ENCODE peak calls at places on chromosomes 11 and 22, in five cellular contexts. C, T, F, N and W are unnamed samples.

GRCh38 chr22:44538071-44538470 is 40.0 kb upstream of the RTL6 start:
- DNase-seq in C (no peak), F (no peak), N (no peak), T (no peak), W (no peak)

GRCh38 chr11:114832532-114833125 is 154.3 kb downstream of the NXPE2 start:
- DNase-seq in T (no peak), C (no peak), F (no peak), N (no peak), W (no peak)

GRCh38 chr22:45083659-45084305 is 74.0 kb upstream of the PHF21B start:
- DNase-seq in C (peak), T (no peak), N (no peak), F (no peak), W (no peak)

GRCh38 chr11:94639901-94640721 is 72.9 kb downstream of the PIWIL4 start:
- DNase-seq in C (no peak), N (no peak), T (no peak), F (no peak), W (no peak)

GRCh38 chr11:9280655-9281301 is 15.6 kb upstream of the DENND5A start:
- DNase-seq in F (peak), N (no peak), C (peak), T (no peak), W (no peak)

GRCh38 chr11:47051217-47051616 is 114.7 kb downstream of the CSTPP1 start:
- DNase-seq in F (no peak), N (no peak), C (peak), T (no peak), W (no peak)

GRCh38 chr11:12150831-12151382 is 40.5 kb downstream of the MICAL2 start:
- DNase-seq in F (no peak), T (no peak), C (peak), N (no peak), W (no peak)

GRCh38 chr11:94880216-94880615 is 93.1 kb downstream of the CWC15 start:
- DNase-seq in F (no peak), C (no peak), N (no peak), T (no peak), W (no peak)

GRCh38 chr11:4393209-4394196 is at the start of gene TRIM21:
- DNase-seq in C (peak), N (peak), F (peak), T (peak), W (peak)

GRCh38 chr22:42434283-42434682 is 2.1 kb upstream of the NFAM1 start:
- DNase-seq in T (no peak), F (no peak), C (no peak), N (no peak), W (no peak)

GRCh38 chr11:62705401-62705800 is 1.8 kb downstream of the BSCL2 start:
- DNase-seq in C (no peak), T (no peak), F (no peak), N (peak), W (no peak)

GRCh38 chr22:43423046-43423445 is 11.2 kb downstream of the MPPED1 start:
- DNase-seq in C (no peak), T (no peak), N (no peak), F (no peak), W (no peak)

GRCh38 chr11:113161671-113162589 is 152.5 kb upstream of the TTC12 start:
- DNase-seq in C (no peak), N (peak), F (no peak), T (no peak), W (no peak)

GRCh38 chr22:27152883-27153282 is 495.5 kb downstream of the MIAT start:
- DNase-seq in N (no peak), F (no peak), C (no peak), T (no peak), W (no peak)

GRCh38 chr11:6443269-6444003 is 2.6 kb upstream of the HPX start:
- DNase-seq in T (no peak), N (peak), C (peak), F (peak), W (peak)

GRCh38 chr11:1042626-1043562 is 6.4 kb upstream of the MUC6 start:
- DNase-seq in F (no peak), N (peak), C (no peak), T (no peak), W (no peak)

GRCh38 chr22:27970596-27971220 is 51.7 kb upstream of the PITPNB start:
- DNase-seq in C (peak), T (no peak), F (no peak), N (no peak), W (no peak)

GRCh38 chr11:79237111-79237510 is 203.7 kb downstream of the TENM4 start:
- DNase-seq in F (no peak), C (no peak), N (no peak), T (no peak), W (no peak)

GRCh38 chr11:16860632-16861031 is 122.2 kb downstream of the C11orf58 start:
- DNase-seq in T (no peak), F (no peak), N (no peak), C (no peak), W (no peak)

GRCh38 chr11:133608496-133608895 is 76.2 kb upstream of the OPCML start:
- DNase-seq in C (no peak), F (no peak), T (no peak), N (no peak), W (no peak)

GRCh38 chr22:49010086-49010863 is 817.4 kb downstream of the BRD1 start:
- DNase-seq in T (no peak), F (no peak), C (no peak), N (peak), W (no peak)

GRCh38 chr11:113014262-113014661 is 53.0 kb downstream of the NCAM1 start:
- DNase-seq in C (peak), T (no peak), N (no peak), F (no peak), W (no peak)

GRCh38 chr22:40578171-40578570 is 58.3 kb downstream of the MRTFA start:
- DNase-seq in C (no peak), F (no peak), N (no peak), T (no peak), W (no peak)

GRCh38 chr22:46841528-46841927 is 79.1 kb downstream of the TBC1D22A start:
- DNase-seq in F (no peak), N (no peak), T (no peak), C (no peak), W (no peak)

GRCh38 chr11:8227156-8228152 is 36.2 kb downstream of the LMO1 start:
- DNase-seq in N (no peak), T (no peak), C (no peak), F (no peak), W (no peak)

GRCh38 chr11:10407749-10408472 is 47.2 kb upstream of the AMPD3 start:
- DNase-seq in C (no peak), F (no peak), T (no peak), N (no peak), W (no peak)

GRCh38 chr11:15471028-15471708 is 356.4 kb downstream of the INSC start:
- DNase-seq in C (no peak), N (no peak), T (no peak), F (no peak), W (no peak)

GRCh38 chr11:46404476-46405017 is 13.0 kb upstream of the CHRM4 start:
- DNase-seq in N (no peak), T (no peak), F (no peak), C (no peak), W (no peak)

GRCh38 chr11:11780843-11781242 is 60.9 kb upstream of the USP47 start:
- DNase-seq in N (no peak), F (no peak), C (no peak), T (no peak), W (no peak)

GRCh38 chr11:69530278-69531070 is 49.0 kb downstream of the LINC01488 start:
- DNase-seq in F (no peak), T (no peak), C (no peak), N (no peak), W (no peak)

GRCh38 chr11:134686418-134686817 is 274.4 kb upstream of the B3GAT1 start:
- DNase-seq in F (no peak), T (no peak), N (no peak), C (no peak), W (no peak)

GRCh38 chr11:38266691-38267090 is 1668.7 kb upstream of the RAG2 start:
- DNase-seq in C (no peak), N (no peak), F (no peak), T (no peak), W (no peak)

GRCh38 chr22:44597616-44598015 is 99.6 kb upstream of the RTL6 start:
- DNase-seq in T (no peak), F (no peak), N (no peak), C (no peak), W (no peak)

GRCh38 chr11:17915500-17916143 is 97.2 kb downstream of the SERGEF start:
- DNase-seq in F (no peak), C (no peak), N (no peak), T (no peak), W (no peak)

GRCh38 chr11:76008474-76008873 is 193.5 kb downstream of the UVRAG start:
- DNase-seq in F (no peak), C (peak), T (no peak), N (no peak), W (no peak)

GRCh38 chr22:36328635-36329216 is 59.0 kb downstream of the MYH9 start:
- DNase-seq in N (peak), C (peak), T (no peak), F (peak), W (peak)

DNA sequence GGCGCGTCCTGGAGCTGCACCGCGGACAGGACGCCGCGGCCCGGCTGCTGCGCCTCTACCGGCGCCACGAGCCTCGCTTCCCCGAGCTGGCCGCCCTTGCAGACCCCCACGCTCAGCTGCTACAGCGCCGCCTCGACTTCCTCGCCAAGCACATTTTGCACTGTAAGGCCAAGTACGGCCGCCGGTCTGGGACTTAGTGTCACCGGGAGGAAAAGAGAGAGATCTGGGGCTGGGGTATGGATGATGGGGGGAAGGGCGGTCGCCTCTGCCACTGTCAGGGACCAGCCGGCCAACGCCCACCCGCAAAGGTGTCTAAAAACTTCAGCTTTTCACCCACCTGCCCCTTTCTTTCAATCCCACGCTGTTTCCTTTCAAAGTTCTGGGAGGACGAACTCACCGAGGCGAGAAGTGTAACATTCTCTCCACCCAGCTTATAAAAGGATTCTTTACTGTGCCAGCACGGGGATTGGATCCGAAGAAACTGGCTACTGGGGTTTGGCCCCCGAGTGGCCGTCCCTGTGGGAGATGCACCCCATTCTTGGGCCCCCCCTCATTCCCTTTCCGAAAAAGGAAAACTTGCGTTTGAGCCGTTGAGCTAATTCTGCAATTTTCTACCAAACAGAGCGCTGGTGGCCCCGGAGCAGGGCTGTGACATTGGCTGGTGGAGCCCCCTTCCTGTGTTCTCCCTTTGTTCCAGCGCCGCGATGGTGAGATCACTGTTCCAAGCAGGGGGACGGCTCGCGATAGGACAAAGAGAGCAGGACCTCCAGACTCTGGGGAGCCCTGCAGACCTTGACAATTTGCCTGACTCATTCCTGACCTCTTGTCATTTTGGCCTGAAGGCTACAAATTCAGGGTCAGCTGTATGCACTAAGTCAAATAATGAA is 1.7 kb downstream of the FJX1 start:
- DNase-seq in T (no peak), N (no peak), F (no peak), C (peak), W (no peak)
- TF ChIP-seq CTCF in T (no peak), N (no peak), F (no peak), C (peak), W (no peak)

GRCh38 chr11:71454470-71455113 is 1.6 kb downstream of the NADSYN1 start:
- DNase-seq in N (peak), C (no peak), F (peak), T (no peak), W (no peak)
- TF ChIP-seq CTCF in N (peak), C (no peak), F (peak), T (peak), W (no peak)

GRCh38 chr22:25567305-25567704 is 2.8 kb downstream of the GRK3 start:
- DNase-seq in C (no peak), F (no peak), N (no peak), T (no peak), W (no peak)
- TF ChIP-seq CTCF in C (no peak), F (no peak), N (no peak), T (no peak), W (no peak)

DNA sequence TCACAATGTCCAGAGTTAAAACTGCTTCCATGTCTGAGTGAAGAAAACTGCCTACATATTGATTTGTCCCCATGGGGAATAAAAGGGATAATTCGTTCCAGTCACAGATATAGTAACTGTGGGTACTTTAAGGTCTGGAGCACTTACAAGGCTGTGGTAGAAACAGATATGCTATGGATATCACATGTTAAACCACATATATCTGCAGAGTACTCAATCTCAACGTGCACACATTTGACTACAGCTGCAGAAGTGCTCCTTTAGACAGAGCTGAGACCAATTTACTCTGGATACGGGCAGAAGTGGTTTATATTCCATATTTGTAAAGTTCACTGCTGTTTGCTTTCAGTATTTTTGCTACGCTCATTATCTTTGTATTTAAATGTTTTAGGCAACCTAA is 9.7 kb upstream of the MS4A2 start:
- DNase-seq in N (no peak), T (no peak), C (no peak), F (no peak), W (no peak)
- TF ChIP-seq CTCF in N (no peak), T (no peak), C (no peak), F (no peak), W (no peak)

GRCh38 chr11:64156235-64157011 is 9.5 kb downstream of the MACROD1 start:
- DNase-seq in T (no peak), C (no peak), N (no peak), F (no peak), W (no peak)

GRCh38 chr11:64151337-64151736 is 14.6 kb downstream of the MACROD1 start:
- DNase-seq in T (no peak), F (no peak), C (no peak), N (no peak), W (no peak)

GRCh38 chr11:64152841-64153691 is 12.8 kb downstream of the MACROD1 start:
- DNase-seq in T (no peak), F (peak), N (peak), C (peak), W (peak)

GRCh38 chr11:64150481-64151239 is 15.3 kb downstream of the MACROD1 start:
- DNase-seq in C (no peak), N (peak), T (no peak), F (no peak), W (no peak)

DNA sequence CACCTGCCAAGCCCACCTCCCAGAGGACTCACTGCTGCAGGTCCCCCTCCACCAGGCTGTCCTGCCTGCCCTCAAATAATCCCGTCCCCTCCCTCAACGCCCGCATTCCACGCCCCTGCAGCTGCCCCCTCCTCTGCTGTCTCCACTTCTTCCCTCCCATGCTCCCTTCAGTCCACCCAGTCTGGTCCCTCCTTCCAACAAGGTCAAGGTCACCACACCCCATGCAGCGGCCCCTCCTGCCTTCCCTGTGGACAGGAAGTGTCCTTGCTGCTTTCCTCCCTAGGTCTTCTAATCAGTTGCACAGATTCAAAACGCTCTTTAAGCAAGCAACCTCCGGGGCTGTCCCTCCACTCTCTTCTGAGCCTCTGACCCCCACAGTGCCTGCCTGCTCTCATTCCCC is 12.1 kb downstream of the MACROD1 start:
- DNase-seq in N (no peak), C (no peak), T (no peak), F (no peak), W (no peak)
- TF ChIP-seq CTCF in N (no peak), C (no peak), T (no peak), F (no peak), W (no peak)